ENCODE peak calls at places on chromosome 7, in eight cellular contexts. One of them, this sample, is unnamed.

GRCh38 chr7:127751723-127752448 is 99.9 kb downstream of the SND1 start:
- DNase-seq in IMR-90: peak; percentile 75
- DNase-seq in lower lobe of right lung: no peak
- DNase-seq in CD4-positive, alpha-beta T cell: no peak
- DNase-seq in GM06990: no peak
- DNase-seq in endothelial cell: no peak
- DNase-seq in Calu3: no peak
- DNase-seq in AG10803: peak; percentile 45
- DNase-seq in this sample: no peak

GRCh38 chr7:34187908-34188307 is 282.6 kb downstream of the BMPER start:
- DNase-seq in IMR-90: peak; percentile 44
- DNase-seq in endothelial cell: no peak
- DNase-seq in AG10803: no peak
- DNase-seq in CD4-positive, alpha-beta T cell: no peak
- DNase-seq in GM06990: no peak
- DNase-seq in lower lobe of right lung: no peak
- DNase-seq in Calu3: no peak
- DNase-seq in this sample: no peak

GRCh38 chr7:140033036-140033435 is 29.7 kb downstream of the PARP12 start:
- DNase-seq in CD4-positive, alpha-beta T cell: no peak
- DNase-seq in lower lobe of right lung: no peak
- DNase-seq in AG10803: no peak
- DNase-seq in endothelial cell: no peak
- DNase-seq in Calu3: no peak
- DNase-seq in IMR-90: peak; percentile 74
- DNase-seq in GM06990: no peak
- DNase-seq in this sample: peak; percentile 44

GRCh38 chr7:77752016-77752415 is 46.2 kb downstream of the TMEM60 start:
- DNase-seq in AG10803: no peak
- DNase-seq in endothelial cell: no peak
- DNase-seq in GM06990: no peak
- DNase-seq in lower lobe of right lung: no peak
- DNase-seq in Calu3: no peak
- DNase-seq in IMR-90: no peak
- DNase-seq in CD4-positive, alpha-beta T cell: no peak
- DNase-seq in this sample: no peak

GRCh38 chr7:91852263-91852741 is 28.2 kb downstream of the MTERF1 start:
- DNase-seq in GM06990: no peak
- DNase-seq in AG10803: peak; percentile 6
- DNase-seq in Calu3: no peak
- DNase-seq in endothelial cell: no peak
- DNase-seq in lower lobe of right lung: no peak
- DNase-seq in CD4-positive, alpha-beta T cell: no peak
- DNase-seq in IMR-90: peak; percentile 12
- DNase-seq in this sample: no peak

GRCh38 chr7:105992888-105993287 is 29.8 kb downstream of the CDHR3 start:
- DNase-seq in GM06990: no peak
- DNase-seq in AG10803: no peak
- DNase-seq in lower lobe of right lung: no peak
- DNase-seq in IMR-90: no peak
- DNase-seq in CD4-positive, alpha-beta T cell: no peak
- DNase-seq in Calu3: no peak
- DNase-seq in endothelial cell: no peak
- DNase-seq in this sample: no peak

GRCh38 chr7:131409129-131409766 is 81.6 kb downstream of the MKLN1 start:
- DNase-seq in AG10803: no peak
- DNase-seq in GM06990: no peak
- DNase-seq in IMR-90: no peak
- DNase-seq in endothelial cell: no peak
- DNase-seq in lower lobe of right lung: no peak
- DNase-seq in Calu3: no peak
- DNase-seq in CD4-positive, alpha-beta T cell: no peak
- DNase-seq in this sample: no peak

GRCh38 chr7:94972296-94972695 is 64.9 kb downstream of the PPP1R9A start:
- DNase-seq in CD4-positive, alpha-beta T cell: no peak
- DNase-seq in endothelial cell: no peak
- DNase-seq in GM06990: no peak
- DNase-seq in IMR-90: no peak
- DNase-seq in AG10803: peak; percentile 53
- DNase-seq in Calu3: peak; percentile 19
- DNase-seq in lower lobe of right lung: no peak
- DNase-seq in this sample: no peak

GRCh38 chr7:114298011-114298410 is 116.6 kb upstream of the FOXP2 start:
- DNase-seq in lower lobe of right lung: no peak
- DNase-seq in Calu3: no peak
- DNase-seq in AG10803: no peak
- DNase-seq in CD4-positive, alpha-beta T cell: no peak
- DNase-seq in IMR-90: no peak
- DNase-seq in endothelial cell: no peak
- DNase-seq in GM06990: no peak
- DNase-seq in this sample: no peak

GRCh38 chr7:130228840-130229239 is 21.2 kb downstream of the SSMEM1 start:
- DNase-seq in endothelial cell: no peak
- DNase-seq in GM06990: no peak
- DNase-seq in Calu3: no peak
- DNase-seq in AG10803: no peak
- DNase-seq in lower lobe of right lung: no peak
- DNase-seq in IMR-90: no peak
- DNase-seq in CD4-positive, alpha-beta T cell: no peak
- DNase-seq in this sample: no peak

GRCh38 chr7:69934475-69934903 is 336.2 kb downstream of the AUTS2 start:
- DNase-seq in lower lobe of right lung: no peak
- DNase-seq in CD4-positive, alpha-beta T cell: no peak
- DNase-seq in IMR-90: no peak
- DNase-seq in AG10803: no peak
- DNase-seq in endothelial cell: no peak
- DNase-seq in GM06990: no peak
- DNase-seq in Calu3: no peak
- DNase-seq in this sample: no peak
- TF ChIP-seq CTCF in lower lobe of right lung: no peak
- TF ChIP-seq CTCF in CD4-positive, alpha-beta T cell: no peak
- TF ChIP-seq CTCF in IMR-90: no peak
- TF ChIP-seq CTCF in AG10803: no peak
- TF ChIP-seq CTCF in endothelial cell: no peak
- TF ChIP-seq CTCF in GM06990: no peak
- TF ChIP-seq CTCF in Calu3: no peak
- TF ChIP-seq CTCF in this sample: no peak

GRCh38 chr7:146960747-146961416 is 844.3 kb downstream of the CNTNAP2 start:
- DNase-seq in endothelial cell: no peak
- DNase-seq in AG10803: no peak
- DNase-seq in Calu3: no peak
- DNase-seq in lower lobe of right lung: no peak
- DNase-seq in CD4-positive, alpha-beta T cell: no peak
- DNase-seq in IMR-90: no peak
- DNase-seq in GM06990: no peak
- DNase-seq in this sample: no peak
- TF ChIP-seq CTCF in endothelial cell: no peak
- TF ChIP-seq CTCF in AG10803: no peak
- TF ChIP-seq CTCF in Calu3: no peak
- TF ChIP-seq CTCF in lower lobe of right lung: no peak
- TF ChIP-seq CTCF in CD4-positive, alpha-beta T cell: no peak
- TF ChIP-seq CTCF in IMR-90: no peak
- TF ChIP-seq CTCF in GM06990: no peak
- TF ChIP-seq CTCF in this sample: no peak

GRCh38 chr7:17402628-17403278 is 104.3 kb downstream of the AHR start:
- DNase-seq in Calu3: no peak
- DNase-seq in IMR-90: no peak
- DNase-seq in lower lobe of right lung: no peak
- DNase-seq in endothelial cell: no peak
- DNase-seq in CD4-positive, alpha-beta T cell: no peak
- DNase-seq in GM06990: peak; percentile 51
- DNase-seq in AG10803: no peak
- DNase-seq in this sample: no peak
- TF ChIP-seq CTCF in Calu3: no peak
- TF ChIP-seq CTCF in IMR-90: no peak
- TF ChIP-seq CTCF in lower lobe of right lung: no peak
- TF ChIP-seq CTCF in endothelial cell: no peak
- TF ChIP-seq CTCF in CD4-positive, alpha-beta T cell: no peak
- TF ChIP-seq CTCF in GM06990: no peak
- TF ChIP-seq CTCF in AG10803: no peak
- TF ChIP-seq CTCF in this sample: no peak

GRCh38 chr7:13036256-13036765 is 348.9 kb downstream of the ARL4A start:
- DNase-seq in lower lobe of right lung: no peak
- DNase-seq in GM06990: no peak
- DNase-seq in CD4-positive, alpha-beta T cell: no peak
- DNase-seq in AG10803: no peak
- DNase-seq in IMR-90: peak; percentile 62
- DNase-seq in endothelial cell: no peak
- DNase-seq in Calu3: no peak
- DNase-seq in this sample: no peak

GRCh38 chr7:13042605-13043236 is 355.3 kb downstream of the ARL4A start:
- DNase-seq in Calu3: no peak
- DNase-seq in GM06990: no peak
- DNase-seq in AG10803: no peak
- DNase-seq in CD4-positive, alpha-beta T cell: no peak
- DNase-seq in lower lobe of right lung: no peak
- DNase-seq in IMR-90: peak; percentile 42
- DNase-seq in endothelial cell: no peak
- DNase-seq in this sample: no peak

GRCh38 chr7:13044309-13044708 is 356.9 kb downstream of the ARL4A start:
- DNase-seq in Calu3: no peak
- DNase-seq in AG10803: no peak
- DNase-seq in IMR-90: no peak
- DNase-seq in GM06990: no peak
- DNase-seq in endothelial cell: no peak
- DNase-seq in lower lobe of right lung: no peak
- DNase-seq in CD4-positive, alpha-beta T cell: no peak
- DNase-seq in this sample: no peak

GRCh38 chr7:13037216-13037615 is 349.8 kb downstream of the ARL4A start:
- DNase-seq in endothelial cell: no peak
- DNase-seq in CD4-positive, alpha-beta T cell: no peak
- DNase-seq in IMR-90: peak; percentile 94
- DNase-seq in GM06990: no peak
- DNase-seq in lower lobe of right lung: no peak
- DNase-seq in Calu3: no peak
- DNase-seq in AG10803: no peak
- DNase-seq in this sample: no peak

DNA sequence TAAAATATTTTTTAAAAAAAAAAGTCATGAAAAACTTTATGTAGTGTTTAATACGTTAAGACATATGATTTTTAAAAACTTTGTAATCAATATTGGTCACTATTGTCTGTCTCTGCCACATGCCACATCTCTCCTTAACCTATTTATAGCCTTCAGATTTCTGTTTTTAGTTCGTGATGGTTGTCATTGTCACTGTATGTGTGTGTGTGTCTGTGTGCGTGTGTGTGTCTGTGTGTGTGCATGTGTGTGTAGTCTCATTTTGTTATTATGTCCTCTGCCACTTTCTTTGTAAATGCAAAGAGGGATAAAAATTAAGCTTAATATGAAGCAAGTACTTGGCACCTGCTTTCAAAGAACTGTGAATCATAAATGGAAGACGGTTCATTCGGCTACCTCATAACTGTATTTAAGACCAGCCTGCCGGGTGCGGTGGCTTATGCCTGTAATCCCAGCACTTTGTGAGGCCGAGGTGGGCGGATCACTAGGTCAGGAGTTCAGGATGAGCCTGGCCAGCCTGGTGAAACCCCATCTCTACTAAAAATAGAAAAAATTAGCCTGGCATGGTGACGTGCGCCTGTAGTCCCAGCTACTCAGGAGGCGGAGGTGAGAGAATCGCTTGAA is 354.0 kb downstream of the ARL4A start:
- DNase-seq in endothelial cell: no peak
- DNase-seq in lower lobe of right lung: no peak
- DNase-seq in GM06990: no peak
- DNase-seq in CD4-positive, alpha-beta T cell: no peak
- DNase-seq in AG10803: no peak
- DNase-seq in Calu3: no peak
- DNase-seq in IMR-90: no peak
- DNase-seq in this sample: no peak
- TF ChIP-seq CTCF in endothelial cell: no peak
- TF ChIP-seq CTCF in lower lobe of right lung: no peak
- TF ChIP-seq CTCF in GM06990: no peak
- TF ChIP-seq CTCF in CD4-positive, alpha-beta T cell: no peak
- TF ChIP-seq CTCF in AG10803: no peak
- TF ChIP-seq CTCF in Calu3: no peak
- TF ChIP-seq CTCF in IMR-90: no peak
- TF ChIP-seq CTCF in this sample: no peak

GRCh38 chr7:42831051-42831952 is 80.6 kb downstream of the C7orf25 start:
- DNase-seq in Calu3: peak; percentile 40
- DNase-seq in lower lobe of right lung: peak; percentile 49
- DNase-seq in endothelial cell: peak; percentile 28
- DNase-seq in CD4-positive, alpha-beta T cell: no peak
- DNase-seq in AG10803: peak; percentile 46
- DNase-seq in GM06990: no peak
- DNase-seq in IMR-90: peak; percentile 44
- DNase-seq in this sample: no peak

GRCh38 chr7:42833411-42833810 is 78.5 kb downstream of the C7orf25 start:
- DNase-seq in IMR-90: no peak
- DNase-seq in CD4-positive, alpha-beta T cell: no peak
- DNase-seq in AG10803: peak; percentile 53
- DNase-seq in endothelial cell: no peak
- DNase-seq in Calu3: no peak
- DNase-seq in lower lobe of right lung: no peak
- DNase-seq in GM06990: no peak
- DNase-seq in this sample: no peak

GRCh38 chr7:42832672-42833071 is 79.2 kb downstream of the C7orf25 start:
- DNase-seq in lower lobe of right lung: no peak
- DNase-seq in IMR-90: no peak
- DNase-seq in CD4-positive, alpha-beta T cell: no peak
- DNase-seq in Calu3: no peak
- DNase-seq in endothelial cell: no peak
- DNase-seq in AG10803: peak; percentile 38
- DNase-seq in GM06990: no peak
- DNase-seq in this sample: no peak

GRCh38 chr7:42831953-42832522 is 79.8 kb downstream of the C7orf25 start:
- DNase-seq in lower lobe of right lung: no peak
- DNase-seq in IMR-90: no peak
- DNase-seq in endothelial cell: no peak
- DNase-seq in GM06990: no peak
- DNase-seq in Calu3: no peak
- DNase-seq in AG10803: no peak
- DNase-seq in CD4-positive, alpha-beta T cell: no peak
- DNase-seq in this sample: no peak
- TF ChIP-seq CTCF in lower lobe of right lung: no peak
- TF ChIP-seq CTCF in IMR-90: no peak
- TF ChIP-seq CTCF in endothelial cell: no peak
- TF ChIP-seq CTCF in GM06990: no peak
- TF ChIP-seq CTCF in Calu3: no peak
- TF ChIP-seq CTCF in AG10803: no peak
- TF ChIP-seq CTCF in CD4-positive, alpha-beta T cell: no peak
- TF ChIP-seq CTCF in this sample: peak; percentile 18